ENCODE peak calls at places on chromosomes 13 and 19, in nine cellular contexts. One of them, this sample, is unnamed.

GRCh38 chr13:78604782-78605611 is 1.6 kb upstream of the POU4F1 start:
- DNase-seq in tibial nerve: no peak
- DNase-seq in BE2C: peak; percentile 64
- DNase-seq in PC-3: no peak
- DNase-seq in neural progenitor cell: peak; percentile 67
- DNase-seq in upper lobe of left lung: no peak
- DNase-seq in lower lobe of right lung: no peak
- DNase-seq in thyroid gland: no peak
- DNase-seq in upper lobe of right lung: no peak
- DNase-seq in this sample: no peak

GRCh38 chr19:10228925-10229324 is 2.2 kb downstream of the S1PR2 start:
- DNase-seq in PC-3: peak; percentile 39
- DNase-seq in thyroid gland: no peak
- DNase-seq in tibial nerve: peak; percentile 31
- DNase-seq in lower lobe of right lung: no peak
- DNase-seq in upper lobe of left lung: no peak
- DNase-seq in BE2C: peak; percentile 62
- DNase-seq in neural progenitor cell: peak; percentile 67
- DNase-seq in upper lobe of right lung: no peak
- DNase-seq in this sample: no peak

GRCh38 chr19:50422397-50423278 is 3.9 kb downstream of the SPIB start:
- DNase-seq in upper lobe of left lung: peak; percentile 63
- DNase-seq in PC-3: no peak
- DNase-seq in BE2C: no peak
- DNase-seq in upper lobe of right lung: no peak
- DNase-seq in neural progenitor cell: no peak
- DNase-seq in tibial nerve: no peak
- DNase-seq in lower lobe of right lung: no peak
- DNase-seq in thyroid gland: no peak
- DNase-seq in this sample: no peak

GRCh38 chr13:93262729-93263128 is 36.1 kb downstream of the GPC6 start:
- DNase-seq in lower lobe of right lung: no peak
- DNase-seq in neural progenitor cell: no peak
- DNase-seq in BE2C: no peak
- DNase-seq in upper lobe of left lung: no peak
- DNase-seq in upper lobe of right lung: no peak
- DNase-seq in PC-3: peak; percentile 80
- DNase-seq in tibial nerve: no peak
- DNase-seq in thyroid gland: no peak
- DNase-seq in this sample: no peak

GRCh38 chr19:37763488-37763887 is 15.9 kb downstream of the ZNF573 start:
- DNase-seq in PC-3: peak; percentile 35
- DNase-seq in upper lobe of left lung: no peak
- DNase-seq in tibial nerve: no peak
- DNase-seq in neural progenitor cell: no peak
- DNase-seq in BE2C: no peak
- DNase-seq in lower lobe of right lung: no peak
- DNase-seq in upper lobe of right lung: no peak
- DNase-seq in thyroid gland: no peak
- DNase-seq in this sample: no peak

GRCh38 chr19:38655148-38655824 is 7.8 kb downstream of the ACTN4 start:
- DNase-seq in upper lobe of left lung: no peak
- DNase-seq in lower lobe of right lung: no peak
- DNase-seq in thyroid gland: no peak
- DNase-seq in upper lobe of right lung: no peak
- DNase-seq in PC-3: no peak
- DNase-seq in BE2C: no peak
- DNase-seq in tibial nerve: no peak
- DNase-seq in neural progenitor cell: no peak
- DNase-seq in this sample: no peak

GRCh38 chr19:2059422-2060201 is 8.6 kb upstream of the MKNK2 start:
- DNase-seq in upper lobe of right lung: peak; percentile 95
- DNase-seq in thyroid gland: peak; percentile 98
- DNase-seq in lower lobe of right lung: peak; percentile 92
- DNase-seq in neural progenitor cell: peak; percentile 70
- DNase-seq in BE2C: peak; percentile 53
- DNase-seq in PC-3: peak; percentile 81
- DNase-seq in upper lobe of left lung: peak; percentile 93
- DNase-seq in tibial nerve: no peak
- DNase-seq in this sample: no peak

GRCh38 chr19:35139618-35139943 is 957 bp downstream of the FXYD1 start:
- DNase-seq in PC-3: no peak
- DNase-seq in upper lobe of left lung: no peak
- DNase-seq in BE2C: no peak
- DNase-seq in lower lobe of right lung: no peak
- DNase-seq in neural progenitor cell: no peak
- DNase-seq in tibial nerve: no peak
- DNase-seq in upper lobe of right lung: no peak
- DNase-seq in thyroid gland: no peak
- DNase-seq in this sample: no peak

GRCh38 chr19:9171393-9171991 is 7.3 kb upstream of the OR7D2 start:
- DNase-seq in BE2C: no peak
- DNase-seq in lower lobe of right lung: no peak
- DNase-seq in thyroid gland: no peak
- DNase-seq in upper lobe of left lung: no peak
- DNase-seq in PC-3: no peak
- DNase-seq in neural progenitor cell: no peak
- DNase-seq in tibial nerve: peak; percentile 5
- DNase-seq in upper lobe of right lung: no peak
- DNase-seq in this sample: no peak

GRCh38 chr13:69793803-69794453 is 313.7 kb upstream of the ATXN8OS start:
- DNase-seq in PC-3: no peak
- DNase-seq in thyroid gland: no peak
- DNase-seq in upper lobe of right lung: no peak
- DNase-seq in tibial nerve: no peak
- DNase-seq in lower lobe of right lung: no peak
- DNase-seq in neural progenitor cell: peak; percentile 5
- DNase-seq in upper lobe of left lung: no peak
- DNase-seq in BE2C: peak; percentile 22
- DNase-seq in this sample: no peak

GRCh38 chr19:38055655-38056521 is 148.9 kb downstream of the SIPA1L3 start:
- DNase-seq in neural progenitor cell: peak; percentile 66
- DNase-seq in BE2C: no peak
- DNase-seq in PC-3: no peak
- DNase-seq in thyroid gland: peak; percentile 72
- DNase-seq in lower lobe of right lung: no peak
- DNase-seq in upper lobe of left lung: peak; percentile 60
- DNase-seq in upper lobe of right lung: no peak
- DNase-seq in tibial nerve: no peak
- DNase-seq in this sample: no peak

GRCh38 chr19:45801603-45802175 is 9.0 kb upstream of the DMWD start:
- DNase-seq in BE2C: no peak
- DNase-seq in PC-3: no peak
- DNase-seq in upper lobe of left lung: no peak
- DNase-seq in thyroid gland: no peak
- DNase-seq in tibial nerve: no peak
- DNase-seq in neural progenitor cell: no peak
- DNase-seq in lower lobe of right lung: no peak
- DNase-seq in upper lobe of right lung: no peak
- DNase-seq in this sample: no peak

GRCh38 chr19:7862413-7862951 is 11.7 kb downstream of the PRR36 start:
- DNase-seq in tibial nerve: no peak
- DNase-seq in BE2C: peak; percentile 97
- DNase-seq in neural progenitor cell: peak; percentile 96
- DNase-seq in upper lobe of right lung: peak; percentile 88
- DNase-seq in upper lobe of left lung: peak; percentile 94
- DNase-seq in lower lobe of right lung: peak; percentile 80
- DNase-seq in PC-3: no peak
- DNase-seq in thyroid gland: peak; percentile 64
- DNase-seq in this sample: peak; percentile 67

GRCh38 chr19:38204096-38204495 is 19.9 kb downstream of the DPF1 start:
- DNase-seq in neural progenitor cell: no peak
- DNase-seq in thyroid gland: no peak
- DNase-seq in tibial nerve: no peak
- DNase-seq in upper lobe of right lung: no peak
- DNase-seq in upper lobe of left lung: no peak
- DNase-seq in lower lobe of right lung: no peak
- DNase-seq in PC-3: peak; percentile 13
- DNase-seq in BE2C: no peak
- DNase-seq in this sample: no peak

GRCh38 chr19:1935484-1936208 is 5.3 kb upstream of the CSNK1G2 start:
- DNase-seq in lower lobe of right lung: no peak
- DNase-seq in neural progenitor cell: no peak
- DNase-seq in tibial nerve: no peak
- DNase-seq in thyroid gland: no peak
- DNase-seq in BE2C: no peak
- DNase-seq in upper lobe of left lung: no peak
- DNase-seq in PC-3: peak; percentile 10
- DNase-seq in upper lobe of right lung: no peak
- DNase-seq in this sample: no peak

GRCh38 chr13:90003566-90003965 is 1343.9 kb upstream of the MIR17HG start:
- DNase-seq in BE2C: no peak
- DNase-seq in PC-3: no peak
- DNase-seq in lower lobe of right lung: no peak
- DNase-seq in upper lobe of left lung: no peak
- DNase-seq in tibial nerve: no peak
- DNase-seq in upper lobe of right lung: no peak
- DNase-seq in thyroid gland: no peak
- DNase-seq in neural progenitor cell: no peak
- DNase-seq in this sample: no peak

GRCh38 chr13:20161275-20161950 is 561 bp upstream of the GJA3 start:
- DNase-seq in PC-3: no peak
- DNase-seq in tibial nerve: no peak
- DNase-seq in upper lobe of right lung: no peak
- DNase-seq in BE2C: no peak
- DNase-seq in upper lobe of left lung: peak; percentile 89
- DNase-seq in lower lobe of right lung: no peak
- DNase-seq in thyroid gland: peak; percentile 39
- DNase-seq in neural progenitor cell: peak; percentile 53
- DNase-seq in this sample: no peak
- H3K27me3 ChIP-seq in PC-3: peaks cover 7% of the 10 kb centered on the region
- H3K27me3 ChIP-seq in tibial nerve: peaks cover 72% of the 10 kb centered on the region
- H3K27me3 ChIP-seq in upper lobe of right lung: peaks cover 85% of the 10 kb centered on the region
- H3K27me3 ChIP-seq in BE2C: peaks cover 83% of the 10 kb centered on the region
- H3K27me3 ChIP-seq in upper lobe of left lung: no peaks in the 10 kb centered on the region
- H3K27me3 ChIP-seq in lower lobe of right lung: peaks cover 79% of the 10 kb centered on the region
- H3K27me3 ChIP-seq in thyroid gland: peaks cover 43% of the 10 kb centered on the region
- H3K27me3 ChIP-seq in neural progenitor cell: peaks cover 75% of the 10 kb centered on the region
- H3K27me3 ChIP-seq in this sample: peaks cover 14% of the 10 kb centered on the region

DNA sequence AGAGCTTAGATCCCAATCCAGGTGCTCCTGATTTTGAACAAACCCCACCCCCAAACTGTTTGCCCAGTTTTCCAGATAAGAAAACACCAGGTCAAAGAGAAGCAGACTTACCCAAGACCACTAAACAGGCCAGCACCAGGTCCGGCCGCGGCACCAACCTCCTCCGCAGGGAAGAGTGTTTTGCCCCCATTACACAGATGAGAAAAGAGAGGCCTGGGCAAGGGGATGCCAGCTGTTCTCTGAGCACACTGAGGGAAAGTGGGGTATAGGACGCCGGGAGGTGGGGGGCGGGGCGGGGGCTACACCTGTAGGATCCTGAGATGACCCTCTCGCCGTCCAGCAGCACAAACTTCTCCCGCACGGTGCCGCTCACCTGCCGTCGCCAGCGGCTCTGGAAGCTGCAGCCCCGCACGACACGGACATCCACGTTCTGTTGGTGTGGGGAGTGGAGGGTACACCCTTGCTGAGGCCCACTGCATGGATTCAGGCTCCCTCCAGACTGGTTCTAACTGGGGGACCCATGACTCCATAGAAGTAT is 3.1 kb downstream of the SPACA4 start:
- DNase-seq in thyroid gland: no peak
- DNase-seq in BE2C: no peak
- DNase-seq in lower lobe of right lung: no peak
- DNase-seq in upper lobe of left lung: peak; percentile 79
- DNase-seq in neural progenitor cell: no peak
- DNase-seq in upper lobe of right lung: no peak
- DNase-seq in PC-3: no peak
- DNase-seq in tibial nerve: no peak
- DNase-seq in this sample: no peak
- H3K36me3 ChIP-seq in thyroid gland: peaks cover under 1% of the 10 kb centered on the region
- H3K36me3 ChIP-seq in BE2C: peaks cover 6% of the 10 kb centered on the region
- H3K36me3 ChIP-seq in lower lobe of right lung: peaks cover under 1% of the 10 kb centered on the region
- H3K36me3 ChIP-seq in upper lobe of left lung: no peaks in the 10 kb centered on the region
- H3K36me3 ChIP-seq in neural progenitor cell: no peaks in the 10 kb centered on the region
- H3K36me3 ChIP-seq in upper lobe of right lung: no peaks in the 10 kb centered on the region
- H3K36me3 ChIP-seq in PC-3: no peaks in the 10 kb centered on the region
- H3K36me3 ChIP-seq in tibial nerve: no peaks in the 10 kb centered on the region
- H3K36me3 ChIP-seq in this sample: peaks cover under 1% of the 10 kb centered on the region

GRCh38 chr19:4378886-4379285 is 21.5 kb downstream of the SH3GL1 start:
- DNase-seq in lower lobe of right lung: no peak
- DNase-seq in PC-3: no peak
- DNase-seq in upper lobe of left lung: no peak
- DNase-seq in upper lobe of right lung: no peak
- DNase-seq in tibial nerve: no peak
- DNase-seq in thyroid gland: peak; percentile 34
- DNase-seq in BE2C: no peak
- DNase-seq in neural progenitor cell: no peak
- DNase-seq in this sample: no peak
- H3K4me3 ChIP-seq in lower lobe of right lung: no peak overlapping the region
- H3K4me3 ChIP-seq in PC-3: no peak overlapping the region
- H3K4me3 ChIP-seq in upper lobe of left lung: no peak overlapping the region
- H3K4me3 ChIP-seq in upper lobe of right lung: no peak overlapping the region
- H3K4me3 ChIP-seq in tibial nerve: no peak overlapping the region
- H3K4me3 ChIP-seq in thyroid gland: no peak overlapping the region
- H3K4me3 ChIP-seq in BE2C: no peak overlapping the region
- H3K4me3 ChIP-seq in neural progenitor cell: no peak overlapping the region
- H3K4me3 ChIP-seq in this sample: no peak overlapping the region

GRCh38 chr19:41565384-41565730 is 10.6 kb upstream of the CEACAM21 start:
- DNase-seq in BE2C: no peak
- DNase-seq in thyroid gland: no peak
- DNase-seq in tibial nerve: no peak
- DNase-seq in upper lobe of right lung: no peak
- DNase-seq in PC-3: no peak
- DNase-seq in neural progenitor cell: no peak
- DNase-seq in lower lobe of right lung: no peak
- DNase-seq in upper lobe of left lung: no peak
- DNase-seq in this sample: no peak

GRCh38 chr19:41564515-41565383 is 11.2 kb upstream of the CEACAM21 start:
- DNase-seq in upper lobe of left lung: peak; percentile 86
- DNase-seq in lower lobe of right lung: no peak
- DNase-seq in PC-3: no peak
- DNase-seq in thyroid gland: no peak
- DNase-seq in tibial nerve: no peak
- DNase-seq in upper lobe of right lung: no peak
- DNase-seq in neural progenitor cell: peak; percentile 32
- DNase-seq in BE2C: no peak
- DNase-seq in this sample: no peak

GRCh38 chr19:41569481-41570150 is 6.3 kb upstream of the CEACAM21 start:
- DNase-seq in upper lobe of right lung: no peak
- DNase-seq in BE2C: no peak
- DNase-seq in PC-3: no peak
- DNase-seq in upper lobe of left lung: peak; percentile 27
- DNase-seq in tibial nerve: no peak
- DNase-seq in neural progenitor cell: no peak
- DNase-seq in lower lobe of right lung: no peak
- DNase-seq in thyroid gland: no peak
- DNase-seq in this sample: no peak

DNA sequence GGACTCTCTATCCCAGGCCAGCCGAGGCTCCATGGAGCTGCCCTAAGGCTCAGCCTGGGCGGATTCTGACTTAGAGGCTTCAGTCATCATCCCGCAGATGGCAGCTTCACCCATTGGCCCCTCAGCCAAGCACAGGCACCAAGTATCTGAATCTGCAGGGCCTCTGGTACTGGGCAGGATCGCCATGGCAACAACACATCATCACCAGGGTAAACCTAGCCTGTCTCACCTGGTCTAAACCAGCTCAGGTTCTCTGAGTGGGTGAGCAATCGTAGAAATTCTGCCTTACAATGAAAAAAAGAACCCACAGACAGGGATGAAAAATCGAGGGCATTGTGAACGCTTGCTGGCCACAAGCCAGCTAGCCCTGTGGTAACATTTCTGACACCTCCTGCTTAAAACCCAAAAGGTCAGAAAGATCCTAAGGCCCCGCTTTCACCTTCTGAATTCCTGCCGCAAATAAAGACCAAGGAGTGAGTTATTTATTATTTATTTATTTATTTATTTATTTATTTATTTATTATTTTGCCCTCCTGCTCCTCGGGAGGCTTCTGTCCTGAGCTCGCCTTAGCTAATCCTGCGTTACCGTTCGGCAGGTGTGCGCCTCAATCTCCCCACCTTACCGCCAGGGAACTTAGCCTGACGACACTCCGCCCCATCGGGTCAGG is 12.0 kb upstream of the CEACAM21 start:
- DNase-seq in neural progenitor cell: peak; percentile 9
- DNase-seq in BE2C: no peak
- DNase-seq in upper lobe of left lung: no peak
- DNase-seq in tibial nerve: no peak
- DNase-seq in thyroid gland: no peak
- DNase-seq in PC-3: peak; percentile 22
- DNase-seq in upper lobe of right lung: no peak
- DNase-seq in lower lobe of right lung: no peak
- DNase-seq in this sample: peak; percentile 52
- H3K27me3 ChIP-seq in neural progenitor cell: peaks cover 71% of the 10 kb centered on the region
- H3K27me3 ChIP-seq in BE2C: peaks cover 75% of the 10 kb centered on the region
- H3K27me3 ChIP-seq in upper lobe of left lung: no peaks in the 10 kb centered on the region
- H3K27me3 ChIP-seq in tibial nerve: peaks cover 42% of the 10 kb centered on the region
- H3K27me3 ChIP-seq in thyroid gland: peaks cover 18% of the 10 kb centered on the region
- H3K27me3 ChIP-seq in PC-3: peaks cover 52% of the 10 kb centered on the region
- H3K27me3 ChIP-seq in upper lobe of right lung: peaks cover 23% of the 10 kb centered on the region
- H3K27me3 ChIP-seq in lower lobe of right lung: peaks cover 39% of the 10 kb centered on the region
- H3K27me3 ChIP-seq in this sample: no peaks in the 10 kb centered on the region